ENCODE peak calls at places on chromosomes 6 and 20, in four cellular contexts. V is A549; G is CD8-positive, alpha-beta T cell; R is fibroblast of pulmonary artery. Y is an unnamed sample.

GRCh38 chr6:169811072-169811471 is 59.6 kb downstream of the ERMARD start:
- DNase-seq in V (no peak), G (no peak), R (no peak), Y (no peak)

GRCh38 chr6:45436544-45437440 is 59.1 kb upstream of the SUPT3H start:
- DNase-seq in V (no peak), G (peak), R (peak), Y (no peak)

GRCh38 chr20:21529863-21530262 is 16.0 kb upstream of the NKX2-2 start:
- DNase-seq in V (no peak), G (no peak), R (no peak), Y (no peak)

GRCh38 chr20:62707981-62708521 is 585 bp upstream of the NTSR1 start:
- DNase-seq in V (peak), G (peak), R (no peak), Y (no peak)

GRCh38 chr6:72287801-72288200 is 334.1 kb upstream of the KCNQ5 start:
- DNase-seq in V (no peak), G (no peak), R (no peak), Y (no peak)

GRCh38 chr6:45951771-45952529 is 63.7 kb downstream of the CLIC5 start:
- DNase-seq in V (no peak), G (no peak), R (peak), Y (no peak)

GRCh38 chr6:23016701-23017100 is 447.3 kb downstream of the HDGFL1 start:
- DNase-seq in V (no peak), G (no peak), R (peak), Y (no peak)

GRCh38 chr6:37125779-37126553 is 44.0 kb upstream of the PIM1 start:
- DNase-seq in V (no peak), G (no peak), R (no peak), Y (peak)

GRCh38 chr6:4591218-4591617 is 185.0 kb upstream of the CDYL start:
- DNase-seq in V (no peak), G (no peak), R (no peak), Y (no peak)

GRCh38 chr6:31826793-31827285 is 699 bp upstream of the HSPA1B start:
- DNase-seq in V (peak), G (peak), R (peak), Y (peak)

GRCh38 chr20:46931699-46932098 is 37.1 kb downstream of the EYA2 start:
- DNase-seq in V (no peak), G (no peak), R (no peak), Y (no peak)

GRCh38 chr6:143337201-143337949 is 113.1 kb downstream of the ADAT2 start:
- DNase-seq in V (no peak), G (peak), R (peak), Y (no peak)

GRCh38 chr20:54043044-54043967 is 27.1 kb downstream of the BCAS1 start:
- DNase-seq in V (no peak), G (no peak), R (no peak), Y (no peak)

GRCh38 chr6:24766685-24767462 is 7.9 kb upstream of the GMNN start:
- DNase-seq in V (peak), G (no peak), R (peak), Y (peak)

GRCh38 chr6:142207265-142207877 is 60.3 kb downstream of the VTA1 start:
- DNase-seq in V (no peak), G (peak), R (peak), Y (peak)

GRCh38 chr20:14223806-14224205 is 113.6 kb downstream of the FLRT3 start:
- DNase-seq in V (no peak), G (no peak), R (no peak), Y (peak)

GRCh38 chr20:59025511-59025910 is 6.3 kb downstream of the TUBB1 start:
- DNase-seq in V (no peak), G (no peak), R (no peak), Y (no peak)

GRCh38 chr20:34604980-34605788 is 46.7 kb downstream of the MAP1LC3A start:
- DNase-seq in V (no peak), G (no peak), R (peak), Y (no peak)

GRCh38 chr6:113634352-113635163 is 222.6 kb upstream of the MARCKS start:
- DNase-seq in V (no peak), G (no peak), R (peak), Y (no peak)

GRCh38 chr6:119442776-119443184 is 93.2 kb upstream of the MAN1A1 start:
- DNase-seq in V (no peak), G (no peak), R (no peak), Y (no peak)

GRCh38 chr6:48826884-48827701 is 636.0 kb downstream of the MMUT start:
- DNase-seq in V (peak), G (no peak), R (peak), Y (peak)

GRCh38 chr6:151633517-151634335 is 139.9 kb downstream of the CCDC170 start:
- DNase-seq in V (no peak), G (no peak), R (no peak), Y (no peak)

GRCh38 chr20:62931464-62931863 is 5.2 kb upstream of the DIDO1 start:
- DNase-seq in V (no peak), G (no peak), R (no peak), Y (no peak)

GRCh38 chr6:10961837-10962236 is 75.0 kb downstream of the SYCP2L start:
- DNase-seq in V (no peak), G (no peak), R (no peak), Y (no peak)

GRCh38 chr6:41462980-41463930 is 82.9 kb upstream of the FOXP4 start:
- DNase-seq in V (peak), G (no peak), R (peak), Y (peak)

GRCh38 chr6:26296857-26297648 is 67.9 kb upstream of the BTN3A2 start:
- DNase-seq in V (no peak), G (no peak), R (no peak), Y (peak)

GRCh38 chr20:35620818-35621559 is 5.4 kb downstream of the SPAG4 start:
- DNase-seq in V (no peak), G (no peak), R (no peak), Y (no peak)

GRCh38 chr20:35618032-35618371 is 2.4 kb downstream of the SPAG4 start:
- DNase-seq in V (no peak), G (no peak), R (no peak), Y (no peak)

GRCh38 chr20:35619196-35620095 is 3.8 kb downstream of the SPAG4 start:
- DNase-seq in V (peak), G (peak), R (peak), Y (peak)

GRCh38 chr20:35618372-35619131 is 2.9 kb downstream of the SPAG4 start:
- DNase-seq in V (peak), G (peak), R (peak), Y (no peak)

GRCh38 chr20:35621560-35621946 is 5.9 kb downstream of the SPAG4 start:
- DNase-seq in V (no peak), G (no peak), R (no peak), Y (no peak)
- TF ChIP-seq CTCF in V (no peak), G (no peak), R (peak), Y (peak)

GRCh38 chr6:163950159-163950558 is 535.6 kb downstream of the QKI start:
- DNase-seq in V (no peak), G (no peak), R (peak), Y (no peak)

GRCh38 chr6:163949367-163949766 is 534.8 kb downstream of the QKI start:
- DNase-seq in V (no peak), G (no peak), R (no peak), Y (no peak)

GRCh38 chr6:163948250-163948649 is 533.7 kb downstream of the QKI start:
- DNase-seq in V (no peak), G (no peak), R (no peak), Y (no peak)

GRCh38 chr6:163951990-163952389 is 537.5 kb downstream of the QKI start:
- DNase-seq in V (no peak), G (no peak), R (no peak), Y (no peak)

DNA sequence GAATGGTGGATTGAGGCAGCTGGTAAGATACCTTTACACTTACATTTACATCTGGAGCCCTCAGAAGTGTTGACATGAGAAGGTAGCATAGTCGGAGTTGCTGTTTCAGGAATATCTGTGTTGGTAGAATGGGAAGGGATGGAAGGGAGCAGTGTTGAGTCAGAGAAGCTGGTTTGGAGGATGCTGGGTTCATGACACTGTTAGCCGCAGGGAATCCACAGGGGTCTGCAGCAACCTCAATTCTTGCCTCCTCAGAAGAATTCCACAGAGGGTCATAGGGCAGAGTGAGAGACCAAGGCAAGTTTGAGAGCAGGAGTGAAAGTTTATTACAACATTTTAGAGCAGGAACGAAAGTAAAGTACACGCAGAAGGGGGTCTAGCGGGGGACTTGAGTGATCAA is 536.8 kb downstream of the QKI start:
- DNase-seq in V (no peak), G (no peak), R (no peak), Y (no peak)
- H3K4me3 ChIP-seq in V (no peak), G (no peak), R (no peak), Y (no peak)

DNA sequence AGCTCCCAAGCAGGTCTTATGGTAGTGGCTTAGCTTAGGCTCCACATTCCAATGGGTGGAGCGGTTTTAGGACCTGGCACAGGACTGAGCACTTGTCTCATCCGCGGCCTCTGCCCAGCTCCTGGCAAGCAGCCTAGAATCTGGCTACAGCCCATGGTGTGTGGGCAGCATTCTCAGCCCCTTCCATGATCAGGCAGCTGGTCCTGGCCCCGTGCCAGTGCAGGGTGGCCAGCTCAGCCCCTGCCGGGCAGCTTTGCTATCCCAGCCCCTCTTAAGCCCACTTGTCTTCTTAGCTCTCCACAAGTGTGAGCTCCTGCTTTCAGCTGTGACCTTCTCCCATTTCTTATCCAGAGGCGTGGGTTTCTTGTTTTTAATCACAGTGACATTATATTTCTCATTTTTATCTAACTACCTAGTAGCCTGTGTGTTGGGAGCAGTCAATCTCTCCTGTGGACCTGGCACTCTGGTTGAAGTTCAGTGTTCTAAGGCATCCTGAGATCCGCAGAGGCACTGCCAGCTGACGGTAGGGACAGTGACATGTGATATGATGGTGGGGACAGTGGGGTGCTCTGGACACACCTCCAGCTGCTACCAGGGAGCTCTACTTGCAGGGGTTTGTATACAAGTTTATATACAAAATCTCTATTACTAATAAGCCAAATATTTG is 119.9 kb upstream of the PRND start:
- DNase-seq in V (no peak), G (no peak), R (no peak), Y (peak)
- TF ChIP-seq CTCF in V (no peak), G (no peak), R (no peak), Y (no peak)

DNA sequence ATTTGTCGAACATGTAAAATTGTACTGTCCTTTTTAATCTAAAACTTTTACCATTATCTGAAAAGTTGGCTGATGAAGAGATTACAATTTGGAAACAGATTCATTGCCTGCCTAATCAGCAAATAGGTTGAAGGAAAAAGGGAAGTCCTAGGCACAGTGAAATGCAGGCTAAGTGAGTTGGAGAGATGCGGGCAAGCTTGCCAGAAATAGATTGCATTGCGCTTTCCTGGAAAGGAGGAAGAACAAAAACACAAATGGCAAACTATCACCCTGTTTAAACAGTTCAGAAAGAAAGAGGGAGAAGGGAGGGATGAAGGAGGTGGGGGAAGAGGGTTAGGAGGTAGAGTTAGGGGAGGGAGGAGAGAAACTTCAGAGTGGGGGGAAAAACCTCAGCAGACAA is 465.1 kb downstream of the TFAP2B start:
- DNase-seq in V (no peak), G (no peak), R (no peak), Y (no peak)
- H3K4me3 ChIP-seq in V (no peak), G (no peak), R (no peak), Y (no peak)

DNA sequence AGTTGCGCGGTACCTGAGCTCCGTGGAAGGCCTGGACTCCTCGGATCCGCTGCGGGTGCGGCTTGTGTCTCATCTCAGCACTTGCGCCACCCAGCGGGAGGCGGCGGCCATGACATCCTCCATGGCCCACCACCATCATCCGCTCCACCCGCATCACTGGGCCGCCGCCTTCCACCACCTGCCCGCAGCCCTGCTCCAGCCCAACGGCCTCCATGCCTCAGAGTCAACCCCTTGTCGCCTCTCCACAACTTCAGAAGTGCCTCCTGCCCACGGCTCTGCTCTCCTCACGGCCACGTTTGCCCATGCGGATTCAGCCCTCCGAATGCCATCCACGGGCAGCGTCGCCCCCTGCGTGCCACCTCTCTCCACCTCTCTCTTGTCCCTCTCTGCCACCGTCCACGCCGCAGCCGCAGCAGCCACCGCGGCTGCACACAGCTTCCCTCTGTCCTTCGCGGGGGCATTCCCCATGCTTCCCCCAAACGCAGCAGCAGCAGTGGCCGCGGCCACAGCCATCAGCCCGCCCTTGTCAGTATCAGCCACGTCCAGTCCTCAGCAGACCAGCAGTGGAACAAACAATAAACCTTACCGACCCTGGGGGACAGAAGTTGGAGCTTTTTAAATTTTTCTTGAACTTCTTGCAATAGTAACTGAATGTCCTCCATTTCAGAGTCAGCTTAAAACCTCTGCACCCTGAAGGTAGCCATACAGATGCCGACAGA is 9.9 kb downstream of the HEY2 start:
- DNase-seq in V (peak), G (no peak), R (no peak), Y (no peak)
- TF ChIP-seq CTCF in V (peak), G (no peak), R (peak), Y (no peak)

GRCh38 chr6:110271732-110272022 is 86.5 kb downstream of the METTL24 start:
- DNase-seq in V (no peak), G (no peak), R (no peak), Y (no peak)

GRCh38 chr6:110265273-110265672 is 85.0 kb downstream of the CDC40 start:
- DNase-seq in V (no peak), G (no peak), R (no peak), Y (no peak)

GRCh38 chr6:110270166-110270565 is 88.0 kb downstream of the METTL24 start:
- DNase-seq in V (no peak), G (no peak), R (no peak), Y (no peak)
- H3K4me3 ChIP-seq in V (no peak), G (no peak), R (no peak), Y (no peak)

GRCh38 chr6:144479991-144480390 is 194.9 kb downstream of the UTRN start:
- DNase-seq in V (no peak), G (no peak), R (no peak), Y (no peak)

GRCh38 chr6:144480518-144480917 is 195.4 kb downstream of the UTRN start:
- DNase-seq in V (no peak), G (no peak), R (peak), Y (no peak)

GRCh38 chr6:144485531-144485930 is 200.4 kb downstream of the UTRN start:
- DNase-seq in V (no peak), G (no peak), R (no peak), Y (no peak)

GRCh38 chr6:144481527-144481926 is 196.4 kb downstream of the UTRN start:
- DNase-seq in V (no peak), G (no peak), R (no peak), Y (no peak)

GRCh38 chr6:144482142-144482541 is 197.0 kb downstream of the UTRN start:
- DNase-seq in V (peak), G (peak), R (peak), Y (peak)
- TF ChIP-seq CTCF in V (peak), G (peak), R (peak), Y (peak)

GRCh38 chr6:57303931-57304681 is 13.3 kb upstream of the PRIM2 start:
- DNase-seq in V (no peak), G (no peak), R (peak), Y (no peak)

GRCh38 chr6:57301755-57302154 is 15.7 kb upstream of the PRIM2 start:
- DNase-seq in V (no peak), G (no peak), R (no peak), Y (no peak)

GRCh38 chr6:57305112-57305511 is 12.3 kb upstream of the PRIM2 start:
- DNase-seq in V (no peak), G (no peak), R (no peak), Y (no peak)

GRCh38 chr6:57305754-57306153 is 11.7 kb upstream of the PRIM2 start:
- DNase-seq in V (no peak), G (no peak), R (peak), Y (no peak)

DNA sequence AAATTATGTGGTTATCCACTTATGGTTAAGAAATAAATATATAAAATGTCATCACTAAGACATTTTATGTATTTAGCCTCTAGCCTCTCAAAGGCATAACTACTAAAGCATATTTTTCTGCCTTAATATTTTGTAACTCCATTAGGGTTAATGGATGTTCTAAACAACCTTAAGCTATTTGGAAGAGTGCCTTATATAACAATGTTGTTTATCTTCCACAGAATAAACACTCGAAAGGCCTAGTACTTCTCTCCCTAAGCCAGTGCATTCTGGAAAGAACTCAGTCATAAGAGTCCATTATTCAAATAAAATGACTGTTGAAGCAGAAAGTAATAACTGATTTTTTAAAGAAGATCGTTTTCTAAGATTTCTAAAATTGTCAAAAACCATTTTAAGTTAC is 15.0 kb upstream of the PRIM2 start:
- DNase-seq in V (no peak), G (no peak), R (no peak), Y (no peak)
- H3K4me3 ChIP-seq in V (no peak), G (no peak), R (no peak), Y (no peak)

GRCh38 chr6:129469070-129469662 is 240.8 kb downstream of the ARHGAP18 start:
- DNase-seq in V (no peak), G (no peak), R (peak), Y (no peak)
- TF ChIP-seq CTCF in V (no peak), G (no peak), R (peak), Y (no peak)

DNA sequence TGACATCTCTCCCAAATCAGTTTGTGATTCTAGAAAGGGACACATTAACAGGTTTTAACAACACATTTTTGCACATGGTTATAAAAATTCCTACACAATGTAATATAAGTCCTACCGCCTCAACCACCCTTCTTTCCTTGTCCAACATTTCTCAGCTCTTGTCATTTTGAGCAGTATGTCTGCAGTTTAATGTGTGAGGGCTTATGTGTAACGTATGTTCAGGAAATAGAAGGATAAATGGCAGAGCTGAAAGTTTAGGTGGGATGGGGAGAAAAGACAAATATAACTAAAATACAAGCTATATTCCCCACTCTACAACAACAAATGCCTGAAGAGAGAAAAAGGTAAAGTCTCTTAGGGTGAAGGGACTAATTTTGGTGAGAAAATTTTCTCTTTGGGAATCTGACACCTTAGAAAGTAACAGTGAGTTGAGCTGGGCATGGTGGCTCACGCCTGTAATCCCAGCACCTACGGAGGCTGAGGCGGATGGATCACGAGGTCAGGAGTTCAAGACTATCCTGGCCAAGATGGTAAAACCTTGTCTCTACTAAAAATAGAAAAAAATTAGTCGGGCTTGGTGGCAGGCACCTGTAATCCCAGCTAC is 5.0 kb downstream of the PNRC1 start:
- DNase-seq in V (no peak), G (no peak), R (peak), Y (no peak)
- H3K4me3 ChIP-seq in V (no peak), G (no peak), R (no peak), Y (no peak)